ENCODE peak calls at places on chromosomes 5 and 9, in nine cellular contexts. H is ovary, Z is SK-N-SH, C is transverse colon, N is HepG2, A is stomach, E is suprapubic skin, B is tibial nerve, R is H1. X is an unnamed sample.

GRCh38 chr5:37834542-37835399 is 5.1 kb downstream of the GDNF start:
- DNase-seq in R (no peak), E (no peak), C (no peak), B (no peak), A (no peak), N (no peak), H (peak; percentile 11), Z (peak; percentile 41), X (peak; percentile 74)

GRCh38 chr5:179194941-179195381 is 134.8 kb downstream of the ZNF354C start:
- DNase-seq in A (no peak), Z (no peak), H (no peak), B (no peak), R (no peak), E (no peak), C (no peak), N (no peak), X (peak; percentile 56)

GRCh38 chr5:79109527-79110492 is 1.8 kb upstream of the BHMT start:
- DNase-seq in B (no peak), N (peak; percentile 28), R (no peak), H (no peak), Z (no peak), C (no peak), E (no peak), A (no peak), X (no peak)

GRCh38 chr9:136808781-136809158 is 1.0 kb downstream of the RABL6 start:
- DNase-seq in E (no peak), C (no peak), N (no peak), A (no peak), R (no peak), B (no peak), Z (no peak), H (no peak), X (no peak)

GRCh38 chr9:116422119-116422979 is 264.8 kb upstream of the TRIM32 start:
- DNase-seq in R (no peak), B (no peak), C (no peak), N (no peak), A (no peak), Z (no peak), E (no peak), H (no peak), X (no peak)

GRCh38 chr5:124736111-124736813 is 10.2 kb downstream of the ZNF608 start:
- DNase-seq in B (no peak), A (no peak), R (no peak), E (no peak), H (no peak), N (no peak), Z (no peak), C (no peak), X (no peak)

GRCh38 chr9:123033864-123034598 is 564 bp downstream of the GPR21 start:
- DNase-seq in C (no peak), N (no peak), B (no peak), E (no peak), H (no peak), Z (no peak), A (no peak), R (no peak), X (no peak)

GRCh38 chr9:118331622-118332045 is 627.4 kb downstream of the TLR4 start:
- DNase-seq in N (no peak), H (no peak), A (no peak), E (no peak), Z (no peak), C (no peak), B (no peak), R (no peak), X (no peak)

GRCh38 chr5:74622122-74622521 is 18.4 kb downstream of the ENC1 start:
- DNase-seq in R (no peak), N (no peak), C (no peak), E (no peak), B (no peak), Z (no peak), A (no peak), H (no peak), X (no peak)

GRCh38 chr9:97919217-97919813 is 3.0 kb downstream of the TRMO start:
- DNase-seq in E (no peak), N (no peak), Z (no peak), B (no peak), C (no peak), A (no peak), H (no peak), R (no peak), X (no peak)

GRCh38 chr5:115398726-115399125 is 102.3 kb upstream of the CCDC112 start:
- DNase-seq in C (no peak), B (no peak), N (no peak), A (no peak), R (no peak), E (no peak), H (no peak), Z (no peak), X (no peak)

GRCh38 chr5:33228149-33228548 is 212.6 kb upstream of the TARS1 start:
- DNase-seq in R (no peak), C (no peak), A (no peak), E (no peak), H (no peak), N (no peak), B (no peak), Z (no peak), X (no peak)

GRCh38 chr5:142830241-142831018 is 60.3 kb downstream of the ARHGAP26 start:
- DNase-seq in Z (no peak), A (no peak), E (no peak), B (no peak), H (no peak), R (no peak), N (no peak), C (no peak), X (no peak)

GRCh38 chr9:90874194-90874593 is 72.6 kb downstream of the SYK start:
- DNase-seq in E (no peak), C (no peak), Z (no peak), N (no peak), R (no peak), B (no peak), A (no peak), H (no peak), X (no peak)

GRCh38 chr5:14491505-14491904 is 90.1 kb upstream of the OTULINL start:
- DNase-seq in Z (peak; percentile 21), B (peak; percentile 53), R (no peak), E (no peak), H (no peak), A (no peak), C (no peak), N (no peak), X (no peak)

GRCh38 chr9:69236188-69236587 is 62.1 kb downstream of the TJP2 start:
- DNase-seq in R (no peak), E (no peak), C (no peak), Z (no peak), B (no peak), H (no peak), A (no peak), N (no peak), X (no peak)

GRCh38 chr9:16275795-16276624 is 594.5 kb downstream of the BNC2 start:
- DNase-seq in N (no peak), B (no peak), E (no peak), R (no peak), C (no peak), Z (no peak), A (no peak), H (no peak), X (peak; percentile 79)

GRCh38 chr5:142894749-142895148 is 124.6 kb downstream of the ARHGAP26 start:
- DNase-seq in R (no peak), Z (no peak), B (no peak), N (peak; percentile 25), C (no peak), H (no peak), E (no peak), A (no peak), X (no peak)

GRCh38 chr5:138336952-138337684 is 948 bp upstream of the FAM53C start:
- DNase-seq in H (peak; percentile 77), C (peak; percentile 85), R (no peak), E (peak; percentile 91), Z (peak; percentile 87), A (peak; percentile 80), B (peak; percentile 78), N (no peak), X (peak; percentile 93)

GRCh38 chr5:99104538-99105132 is 175.8 kb upstream of the CHD1 start:
- DNase-seq in Z (peak; percentile 31), H (no peak), B (no peak), R (no peak), A (no peak), E (no peak), N (peak; percentile 13), C (no peak), X (no peak)

DNA sequence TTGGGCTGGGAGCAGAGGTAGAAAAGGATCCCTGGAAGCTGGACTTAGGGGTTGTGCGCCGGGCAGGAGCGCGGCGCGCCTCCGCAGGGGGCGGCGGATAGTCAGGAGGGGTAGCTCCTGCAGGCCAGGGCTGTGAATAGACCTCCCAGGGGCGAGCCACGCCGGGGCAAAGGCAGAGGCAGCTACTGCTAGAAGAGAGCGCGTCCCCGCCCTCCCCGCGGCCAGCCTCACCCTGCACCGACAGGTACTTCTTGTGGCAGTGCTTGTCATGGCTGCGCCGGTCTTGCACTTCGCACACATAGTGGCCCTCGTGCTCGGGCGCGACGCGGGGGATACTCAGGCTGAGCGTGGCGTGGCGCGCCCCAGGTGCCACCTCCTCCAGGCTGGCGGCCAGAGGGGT is 28.1 kb downstream of the FLT4 start:
- DNase-seq in N (no peak), Z (no peak), C (no peak), A (no peak), E (no peak), R (no peak), B (no peak), H (no peak), X (no peak)
- H3K27me3 ChIP-seq in N (peaks cover 14% of the 10 kb centered on the region), Z (peaks cover 18% of the 10 kb centered on the region), C (peaks cover 21% of the 10 kb centered on the region), A (peaks cover 44% of the 10 kb centered on the region), E (peaks cover 38% of the 10 kb centered on the region), R (peaks cover 11% of the 10 kb centered on the region), B (peaks cover 7% of the 10 kb centered on the region), H (no peaks in the 10 kb centered on the region), X (no peaks in the 10 kb centered on the region)

GRCh38 chr5:73365301-73365853 is 83.2 kb downstream of the FOXD1 start:
- DNase-seq in H (no peak), C (no peak), Z (no peak), E (no peak), N (no peak), B (no peak), A (no peak), R (no peak), X (no peak)
- TF ChIP-seq EP300 in H (no peak), C (no peak), Z (peak; percentile 69), E (no peak), N (no peak), B (no peak), A (no peak), R (no peak), X (no peak)

DNA sequence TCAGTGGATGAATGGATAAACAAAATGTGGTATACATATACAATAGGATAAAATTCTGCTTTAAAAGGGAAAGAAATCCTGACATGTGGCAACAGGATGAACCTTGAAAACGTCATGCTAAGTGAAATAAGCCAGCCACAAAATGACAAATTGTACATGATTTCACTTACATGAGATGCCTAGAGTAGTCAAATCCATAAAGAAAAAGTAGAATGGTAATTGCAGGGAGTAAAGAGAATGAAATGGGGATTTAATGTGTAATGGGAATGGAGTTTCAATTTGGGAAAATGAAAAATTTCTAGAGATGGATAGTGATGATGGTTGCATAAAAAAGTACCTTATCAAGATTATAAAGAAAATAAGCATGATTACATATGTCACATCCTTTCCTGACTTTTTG is 1489.2 kb upstream of the C9orf72 start:
- DNase-seq in Z (no peak), H (no peak), N (no peak), B (no peak), A (no peak), E (no peak), R (no peak), C (no peak), X (no peak)
- TF ChIP-seq CTCF in Z (no peak), H (no peak), N (no peak), B (no peak), A (no peak), E (no peak), R (no peak), C (no peak), X (no peak)

GRCh38 chr5:5511904-5512416 is 89.5 kb downstream of the ICE1 start:
- DNase-seq in Z (peak; percentile 32), N (no peak), B (no peak), A (no peak), H (no peak), E (no peak), C (no peak), R (no peak), X (no peak)
- H3K27me3 ChIP-seq in Z (no peaks in the 10 kb centered on the region), N (no peaks in the 10 kb centered on the region), B (no peaks in the 10 kb centered on the region), A (no peaks in the 10 kb centered on the region), H (no peaks in the 10 kb centered on the region), E (peaks cover 2% of the 10 kb centered on the region), C (no peaks in the 10 kb centered on the region), R (no peaks in the 10 kb centered on the region), X (no peaks in the 10 kb centered on the region)